ENCODE peak calls at places on chromosome 2, in five cellular contexts. M, C, P, D and T are unnamed samples.

GRCh38 chr2:150876201-150877085 is 385.2 kb downstream of the RBM43 start:
- DNase-seq in M (no peak), C (no peak), P (no peak), D (no peak), T (no peak)

GRCh38 chr2:30784682-30785081 is 22.6 kb downstream of the CAPN13 start:
- DNase-seq in M (no peak), C (no peak), P (no peak), D (no peak), T (no peak)

GRCh38 chr2:235688511-235689426 is 194.9 kb downstream of the AGAP1 start:
- DNase-seq in M (no peak), C (no peak), P (no peak), D (no peak), T (no peak)

GRCh38 chr2:72141881-72142742 is 5.5 kb downstream of the CYP26B1 start:
- DNase-seq in M (no peak), C (no peak), P (no peak), D (no peak), T (no peak)

GRCh38 chr2:20073462-20073861 is 22.0 kb upstream of the LAPTM4A start:
- DNase-seq in M (peak; percentile 36), C (no peak), P (no peak), D (no peak), T (no peak)

GRCh38 chr2:119480718-119481142 is 43.6 kb downstream of the SCTR start:
- DNase-seq in M (no peak), C (no peak), P (no peak), D (no peak), T (no peak)

GRCh38 chr2:37877457-37878315 is 47.4 kb upstream of the RMDN2 start:
- DNase-seq in M (peak; percentile 77), C (peak; percentile 81), P (peak; percentile 41), D (peak; percentile 65), T (peak; percentile 74)

GRCh38 chr2:12110074-12110473 is 363.6 kb downstream of the LPIN1 start:
- DNase-seq in M (peak; percentile 37), C (no peak), P (no peak), D (no peak), T (no peak)

GRCh38 chr2:40034801-40035200 is 255.7 kb upstream of the THUMPD2 start:
- DNase-seq in M (no peak), C (no peak), P (peak; percentile 59), D (no peak), T (no peak)

GRCh38 chr2:37875332-37875976 is 49.6 kb upstream of the RMDN2 start:
- DNase-seq in M (no peak), C (peak; percentile 31), P (no peak), D (peak; percentile 27), T (no peak)

GRCh38 chr2:202752071-202752470 is 117.3 kb downstream of the FAM117B start:
- DNase-seq in M (no peak), C (no peak), P (no peak), D (no peak), T (no peak)

GRCh38 chr2:138271467-138271866 is 230.1 kb upstream of the SPOPL start:
- DNase-seq in M (no peak), C (peak; percentile 73), P (no peak), D (no peak), T (no peak)

GRCh38 chr2:213609570-213610170 is 325.4 kb downstream of the SPAG16 start:
- DNase-seq in M (no peak), C (no peak), P (no peak), D (no peak), T (no peak)

GRCh38 chr2:3134026-3134571 is 243.5 kb downstream of the EIPR1 start:
- DNase-seq in M (no peak), C (no peak), P (no peak), D (no peak), T (no peak)

GRCh38 chr2:181989099-181989498 is 3.4 kb downstream of the PPP1R1C start:
- DNase-seq in M (no peak), C (no peak), P (no peak), D (no peak), T (no peak)

GRCh38 chr2:42942990-42943493 is 150.7 kb upstream of the HAAO start:
- DNase-seq in M (no peak), C (no peak), P (no peak), D (no peak), T (no peak)

GRCh38 chr2:239330836-239331235 is 70.0 kb downstream of the HDAC4 start:
- DNase-seq in M (no peak), C (no peak), P (no peak), D (no peak), T (no peak)

GRCh38 chr2:195898505-195898904 is 170.1 kb downstream of the DNAH7 start:
- DNase-seq in M (peak; percentile 98), C (no peak), P (peak; percentile 99), D (peak; percentile 66), T (no peak)

GRCh38 chr2:225895126-225895525 is 495.6 kb downstream of the NYAP2 start:
- DNase-seq in M (peak; percentile 37), C (no peak), P (no peak), D (no peak), T (no peak)

GRCh38 chr2:9249036-9249800 is 42.6 kb downstream of the ASAP2 start:
- DNase-seq in M (peak; percentile 69), C (no peak), P (peak; percentile 78), D (no peak), T (no peak)

GRCh38 chr2:117071556-117072102 is 742.9 kb upstream of the DDX18 start:
- DNase-seq in M (no peak), C (no peak), P (no peak), D (no peak), T (no peak)

GRCh38 chr2:156565066-156565710 is 129.0 kb downstream of the GPD2 start:
- DNase-seq in M (peak; percentile 49), C (peak; percentile 9), P (peak; percentile 56), D (no peak), T (no peak)

GRCh38 chr2:82498777-82499443 is 1960.2 kb downstream of the SUCLG1 start:
- DNase-seq in M (no peak), C (no peak), P (no peak), D (no peak), T (no peak)

GRCh38 chr2:218819103-218819502 is 12.5 kb downstream of the PRKAG3 start:
- DNase-seq in M (no peak), C (no peak), P (no peak), D (no peak), T (no peak)

GRCh38 chr2:170361359-170361936 is 183.5 kb downstream of the MYO3B start:
- DNase-seq in M (peak; percentile 49), C (peak; percentile 82), P (peak; percentile 41), D (peak; percentile 12), T (peak; percentile 70)

GRCh38 chr2:32882911-32883810 is 63.6 kb upstream of the LTBP1 start:
- DNase-seq in M (peak; percentile 48), C (no peak), P (no peak), D (no peak), T (no peak)

GRCh38 chr2:3126686-3127278 is 250.8 kb downstream of the EIPR1 start:
- DNase-seq in M (peak; percentile 16), C (no peak), P (no peak), D (no peak), T (no peak)

GRCh38 chr2:97868986-97869721 is 126.6 kb downstream of the TMEM131 start:
- DNase-seq in M (peak; percentile 95), C (peak; percentile 33), P (peak; percentile 97), D (peak; percentile 48), T (peak; percentile 31)

GRCh38 chr2:740446-741293 is 63.5 kb upstream of the TMEM18 start:
- DNase-seq in M (peak; percentile 63), C (peak; percentile 100), P (peak; percentile 100), D (peak; percentile 43), T (peak; percentile 94)

GRCh38 chr2:12126325-12126724 is 379.9 kb downstream of the LPIN1 start:
- DNase-seq in M (no peak), C (peak; percentile 6), P (no peak), D (no peak), T (no peak)

GRCh38 chr2:219175928-219176817 is 552 bp downstream of the CNPPD1 start:
- DNase-seq in M (peak; percentile 28), C (no peak), P (no peak), D (peak; percentile 48), T (peak; percentile 68)

GRCh38 chr2:28545590-28546195 is 49.8 kb downstream of the PLB1 start:
- DNase-seq in M (no peak), C (no peak), P (no peak), D (no peak), T (peak; percentile 54)

GRCh38 chr2:240300261-240300821 is 135.1 kb upstream of the GPC1 start:
- DNase-seq in M (no peak), C (no peak), P (no peak), D (no peak), T (no peak)

GRCh38 chr2:108536133-108536780 is 2.0 kb downstream of the LIMS1 start:
- DNase-seq in M (no peak), C (no peak), P (peak; percentile 11), D (no peak), T (no peak)
- H3K4me3 ChIP-seq in M (peak overlapping the region; percentile 80), C (no peak overlapping the region), P (peak overlapping the region; percentile 86), D (peak overlapping the region; percentile 83), T (no peak overlapping the region)

DNA sequence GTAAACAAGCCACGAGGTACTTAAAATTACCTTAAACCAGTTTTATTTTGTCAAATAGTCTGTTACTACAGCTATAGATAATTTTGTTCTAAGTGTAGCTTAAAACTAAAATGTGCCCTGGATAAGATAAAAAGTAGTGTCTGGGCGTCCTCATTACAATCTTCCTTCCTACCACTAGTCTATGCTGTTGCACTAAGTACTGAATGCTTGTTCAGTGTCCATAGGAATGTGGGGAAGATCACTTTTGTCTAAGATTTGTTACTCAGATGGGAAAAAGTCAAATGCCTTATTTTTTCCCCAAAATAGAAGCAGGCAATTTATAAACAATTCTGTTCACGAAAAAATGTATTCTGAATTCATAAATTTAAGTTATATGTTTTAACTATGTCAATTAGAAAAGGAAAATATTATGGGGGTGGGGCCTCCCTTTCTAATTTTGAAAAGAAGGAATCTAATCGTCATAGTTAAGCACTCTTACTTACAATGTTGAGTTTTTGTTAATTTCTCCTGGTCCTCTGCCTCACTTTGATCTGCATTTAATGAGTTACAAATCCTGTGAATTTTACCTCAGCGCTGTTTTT is 140.4 kb upstream of the VRK2 start:
- DNase-seq in M (peak; percentile 80), C (peak; percentile 73), P (peak; percentile 36), D (no peak), T (no peak)
- TF ChIP-seq CTCF in M (peak; percentile 94), C (peak; percentile 86), P (peak; percentile 79), D (peak; percentile 82), T (peak; percentile 69)

GRCh38 chr2:25617948-25618646 is 55.3 kb downstream of the DTNB start:
- DNase-seq in M (peak; percentile 92), C (no peak), P (peak; percentile 78), D (peak; percentile 35), T (no peak)
- H3K4me3 ChIP-seq in M (peak overlapping the region; percentile 40), C (no peak overlapping the region), P (no peak overlapping the region), D (no peak overlapping the region), T (no peak overlapping the region)

DNA sequence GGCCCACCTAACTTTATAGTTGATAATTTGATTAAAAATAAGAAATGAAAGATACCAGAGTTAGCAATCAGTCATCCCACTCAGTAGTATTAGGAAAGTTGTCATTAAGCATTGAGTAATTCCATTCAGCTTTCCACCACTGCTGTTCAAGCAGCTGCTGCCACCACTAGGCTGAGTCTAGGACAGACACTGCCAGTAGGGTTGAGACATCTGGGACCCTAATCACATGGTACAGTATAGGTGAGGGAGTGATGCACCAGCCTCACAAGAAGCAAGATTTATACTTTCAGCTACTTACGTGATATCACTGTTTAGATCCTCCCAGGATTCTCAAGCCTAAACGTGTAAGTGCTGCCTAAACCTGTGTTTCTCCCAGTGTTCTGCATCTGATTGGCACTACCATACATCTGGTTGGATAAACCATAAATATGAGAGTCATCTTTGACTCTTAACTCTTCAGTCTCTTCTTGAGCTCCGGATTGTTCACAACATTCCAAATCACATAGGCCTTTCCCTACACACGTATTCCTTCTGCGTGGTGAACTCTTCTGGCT is 3.2 kb downstream of the UBXN4 start:
- DNase-seq in M (no peak), C (peak; percentile 52), P (peak; percentile 49), D (no peak), T (peak; percentile 54)
- TF ChIP-seq CTCF in M (no peak), C (peak; percentile 43), P (peak; percentile 12), D (peak; percentile 18), T (no peak)